ENCODE peak calls at places on chromosomes 16 and 17, in nine cellular contexts. One of them, this sample, is unnamed.

GRCh38 chr16:17272716-17273115 is 198.0 kb downstream of the XYLT1 start:
- DNase-seq in NCI-H1436: no peak
- DNase-seq in dermis microvascular lymphatic vessel endothelial cell: no peak
- DNase-seq in GM06990: no peak
- DNase-seq in HEK293T: no peak
- DNase-seq in mammary epithelial cell: no peak
- DNase-seq in naive thymus-derived CD4-positive, alpha-beta T cell: no peak
- DNase-seq in CD8-positive, alpha-beta T cell: no peak
- DNase-seq in GM23338: no peak
- DNase-seq in this sample: no peak

GRCh38 chr16:1612320-1613111 is at the start of gene CRAMP1:
- DNase-seq in GM23338: peak
- DNase-seq in dermis microvascular lymphatic vessel endothelial cell: no peak
- DNase-seq in naive thymus-derived CD4-positive, alpha-beta T cell: peak
- DNase-seq in mammary epithelial cell: peak
- DNase-seq in HEK293T: peak
- DNase-seq in GM06990: peak
- DNase-seq in NCI-H1436: no peak
- DNase-seq in CD8-positive, alpha-beta T cell: peak
- DNase-seq in this sample: peak

GRCh38 chr16:48538746-48539484 is 71.1 kb downstream of the N4BP1 start:
- DNase-seq in mammary epithelial cell: no peak
- DNase-seq in GM23338: peak
- DNase-seq in GM06990: no peak
- DNase-seq in dermis microvascular lymphatic vessel endothelial cell: no peak
- DNase-seq in CD8-positive, alpha-beta T cell: no peak
- DNase-seq in HEK293T: no peak
- DNase-seq in NCI-H1436: no peak
- DNase-seq in naive thymus-derived CD4-positive, alpha-beta T cell: no peak
- DNase-seq in this sample: no peak

GRCh38 chr16:24511174-24511573 is 28.2 kb upstream of the RBBP6 start:
- DNase-seq in GM23338: no peak
- DNase-seq in GM06990: no peak
- DNase-seq in NCI-H1436: no peak
- DNase-seq in dermis microvascular lymphatic vessel endothelial cell: no peak
- DNase-seq in mammary epithelial cell: no peak
- DNase-seq in CD8-positive, alpha-beta T cell: no peak
- DNase-seq in HEK293T: no peak
- DNase-seq in naive thymus-derived CD4-positive, alpha-beta T cell: no peak
- DNase-seq in this sample: no peak

GRCh38 chr17:37770631-37771518 is 26.0 kb upstream of the HNF1B start:
- DNase-seq in dermis microvascular lymphatic vessel endothelial cell: peak
- DNase-seq in GM06990: no peak
- DNase-seq in CD8-positive, alpha-beta T cell: peak
- DNase-seq in GM23338: peak
- DNase-seq in NCI-H1436: peak
- DNase-seq in mammary epithelial cell: peak
- DNase-seq in naive thymus-derived CD4-positive, alpha-beta T cell: peak
- DNase-seq in HEK293T: peak
- DNase-seq in this sample: peak

GRCh38 chr17:20852541-20853370 is 190.1 kb downstream of the USP22 start:
- DNase-seq in mammary epithelial cell: peak
- DNase-seq in naive thymus-derived CD4-positive, alpha-beta T cell: no peak
- DNase-seq in GM23338: peak
- DNase-seq in GM06990: no peak
- DNase-seq in CD8-positive, alpha-beta T cell: no peak
- DNase-seq in HEK293T: peak
- DNase-seq in dermis microvascular lymphatic vessel endothelial cell: no peak
- DNase-seq in NCI-H1436: peak
- DNase-seq in this sample: peak

GRCh38 chr17:38599398-38599856 is 6.3 kb downstream of the SRCIN1 start:
- DNase-seq in CD8-positive, alpha-beta T cell: no peak
- DNase-seq in naive thymus-derived CD4-positive, alpha-beta T cell: no peak
- DNase-seq in NCI-H1436: no peak
- DNase-seq in GM23338: no peak
- DNase-seq in dermis microvascular lymphatic vessel endothelial cell: no peak
- DNase-seq in GM06990: no peak
- DNase-seq in mammary epithelial cell: no peak
- DNase-seq in HEK293T: no peak
- DNase-seq in this sample: no peak

GRCh38 chr17:5797447-5797846 is 213.1 kb upstream of the NLRP1 start:
- DNase-seq in HEK293T: no peak
- DNase-seq in GM23338: peak
- DNase-seq in dermis microvascular lymphatic vessel endothelial cell: no peak
- DNase-seq in NCI-H1436: no peak
- DNase-seq in GM06990: no peak
- DNase-seq in CD8-positive, alpha-beta T cell: no peak
- DNase-seq in mammary epithelial cell: no peak
- DNase-seq in naive thymus-derived CD4-positive, alpha-beta T cell: no peak
- DNase-seq in this sample: no peak

GRCh38 chr17:40038882-40039513 is 15.2 kb downstream of the MED24 start:
- DNase-seq in HEK293T: peak
- DNase-seq in naive thymus-derived CD4-positive, alpha-beta T cell: no peak
- DNase-seq in mammary epithelial cell: peak
- DNase-seq in CD8-positive, alpha-beta T cell: no peak
- DNase-seq in dermis microvascular lymphatic vessel endothelial cell: peak
- DNase-seq in GM06990: no peak
- DNase-seq in GM23338: peak
- DNase-seq in NCI-H1436: no peak
- DNase-seq in this sample: peak

GRCh38 chr16:75208861-75209505 is 2.0 kb upstream of the CTRB2 start:
- DNase-seq in GM23338: no peak
- DNase-seq in dermis microvascular lymphatic vessel endothelial cell: no peak
- DNase-seq in GM06990: no peak
- DNase-seq in naive thymus-derived CD4-positive, alpha-beta T cell: no peak
- DNase-seq in NCI-H1436: no peak
- DNase-seq in CD8-positive, alpha-beta T cell: no peak
- DNase-seq in HEK293T: no peak
- DNase-seq in mammary epithelial cell: no peak
- DNase-seq in this sample: no peak

GRCh38 chr16:74309789-74310781 is 13.5 kb downstream of the PSMD7 start:
- DNase-seq in HEK293T: peak
- DNase-seq in mammary epithelial cell: peak
- DNase-seq in CD8-positive, alpha-beta T cell: no peak
- DNase-seq in naive thymus-derived CD4-positive, alpha-beta T cell: no peak
- DNase-seq in dermis microvascular lymphatic vessel endothelial cell: peak
- DNase-seq in GM06990: no peak
- DNase-seq in GM23338: peak
- DNase-seq in NCI-H1436: peak
- DNase-seq in this sample: peak

GRCh38 chr16:57462209-57462977 is at the start of gene POLR2C:
- DNase-seq in NCI-H1436: peak
- DNase-seq in CD8-positive, alpha-beta T cell: peak
- DNase-seq in GM06990: peak
- DNase-seq in mammary epithelial cell: peak
- DNase-seq in HEK293T: peak
- DNase-seq in dermis microvascular lymphatic vessel endothelial cell: peak
- DNase-seq in GM23338: peak
- DNase-seq in naive thymus-derived CD4-positive, alpha-beta T cell: peak
- DNase-seq in this sample: peak

GRCh38 chr17:57206928-57207327 is 49.4 kb upstream of the MSI2 start:
- DNase-seq in naive thymus-derived CD4-positive, alpha-beta T cell: no peak
- DNase-seq in HEK293T: no peak
- DNase-seq in GM06990: no peak
- DNase-seq in mammary epithelial cell: no peak
- DNase-seq in CD8-positive, alpha-beta T cell: no peak
- DNase-seq in dermis microvascular lymphatic vessel endothelial cell: no peak
- DNase-seq in NCI-H1436: no peak
- DNase-seq in GM23338: no peak
- DNase-seq in this sample: no peak

GRCh38 chr17:8621585-8621984 is 8.9 kb downstream of the MYH10 start:
- DNase-seq in NCI-H1436: no peak
- DNase-seq in mammary epithelial cell: no peak
- DNase-seq in naive thymus-derived CD4-positive, alpha-beta T cell: no peak
- DNase-seq in CD8-positive, alpha-beta T cell: no peak
- DNase-seq in GM06990: no peak
- DNase-seq in HEK293T: no peak
- DNase-seq in dermis microvascular lymphatic vessel endothelial cell: no peak
- DNase-seq in GM23338: no peak
- DNase-seq in this sample: peak

This sample was measured in foreskin fibroblast.